ENCODE peak calls at places on chromosomes 13 and 19, in four cellular contexts. F is NCI-H226, K is endodermal cell, O is AG08395. G is an unnamed sample.

GRCh38 chr13:82717249-82717648 is 1165.0 kb downstream of the SLITRK1 start:
- DNase-seq in F (peak; percentile 57), K (no peak), O (no peak), G (no peak)

GRCh38 chr19:55080915-55081772 is 5.5 kb downstream of the EPS8L1 start:
- DNase-seq in F (no peak), K (peak; percentile 100), O (peak; percentile 61), G (peak; percentile 95)

GRCh38 chr19:45865269-45865948 is 1.3 kb downstream of the FOXA3 start:
- DNase-seq in F (no peak), K (peak; percentile 52), O (no peak), G (no peak)

GRCh38 chr19:44782729-44783128 is 5.0 kb downstream of the CBLC start:
- DNase-seq in F (no peak), K (no peak), O (no peak), G (no peak)

GRCh38 chr19:4910594-4911273 is 1.4 kb downstream of the UHRF1 start:
- DNase-seq in F (no peak), K (no peak), O (peak; percentile 49), G (peak; percentile 49)

GRCh38 chr19:38676023-38676877 is 28.8 kb downstream of the ACTN4 start:
- DNase-seq in F (peak; percentile 70), K (no peak), O (peak; percentile 47), G (peak; percentile 73)

GRCh38 chr19:12880551-12881171 is 588 bp downstream of the DNASE2 start:
- DNase-seq in F (no peak), K (no peak), O (peak; percentile 47), G (no peak)

GRCh38 chr13:40315416-40316064 is 350.9 kb downstream of the FOXO1 start:
- DNase-seq in F (no peak), K (no peak), O (no peak), G (peak; percentile 20)

GRCh38 chr13:110249326-110249725 is 57.6 kb downstream of the COL4A1 start:
- DNase-seq in F (no peak), K (no peak), O (no peak), G (no peak)

G was measured in ELF-1.